ENCODE peak calls at places on chromosome 10, in six cellular contexts. B is C1 segment of cervical spinal cord, T is Kasumi-1, L is NCI-H526, H is iris pigment epithelial cell, V is GM23248. O is an unnamed sample.

GRCh38 chr10:75191821-75192568 is 18.6 kb upstream of the VDAC2 start:
- DNase-seq in V (peak), H (peak), T (no peak), L (no peak), B (no peak), O (peak)

GRCh38 chr10:102814873-102815661 is 22.1 kb downstream of the CYP17A1 start:
- DNase-seq in V (peak), B (no peak), L (no peak), H (peak), T (no peak), O (no peak)

GRCh38 chr10:116836902-116837513 is 12.3 kb upstream of the ENO4 start:
- DNase-seq in H (no peak), B (no peak), V (no peak), T (no peak), L (no peak), O (no peak)

GRCh38 chr10:119521443-119522204 is 20.9 kb downstream of the RGS10 start:
- DNase-seq in H (peak), L (no peak), B (no peak), V (peak), T (no peak), O (no peak)

GRCh38 chr10:124745257-124745656 is 1.1 kb upstream of the FAM53B start:
- DNase-seq in H (no peak), B (no peak), V (no peak), L (no peak), T (no peak), O (no peak)

GRCh38 chr10:63268139-63268797 is 135.1 kb downstream of the NRBF2 start:
- DNase-seq in T (peak), H (peak), L (no peak), B (no peak), V (peak), O (no peak)

GRCh38 chr10:49644035-49644345 is 30.2 kb downstream of the CHAT start:
- DNase-seq in L (no peak), T (no peak), V (no peak), B (no peak), H (no peak), O (no peak)

GRCh38 chr10:69807122-69807521 is 5.4 kb downstream of the COL13A1 start:
- DNase-seq in T (no peak), V (peak), B (no peak), L (no peak), H (peak), O (no peak)

GRCh38 chr10:27223964-27224363 is 16.6 kb downstream of the ACBD5 start:
- DNase-seq in H (peak), V (peak), L (no peak), T (peak), B (peak), O (peak)

GRCh38 chr10:114697061-114697598 is 39.1 kb upstream of the ABLIM1 start:
- DNase-seq in B (no peak), H (peak), T (no peak), V (peak), L (no peak), O (no peak)

GRCh38 chr10:131983780-131984179 is 2.1 kb upstream of the BNIP3 start:
- DNase-seq in H (peak), T (no peak), L (no peak), V (peak), B (no peak), O (no peak)

GRCh38 chr10:73908853-73909611 is 1.9 kb upstream of the PLAU start:
- DNase-seq in H (peak), B (no peak), L (no peak), V (peak), T (peak), O (peak)

GRCh38 chr10:1048349-1048731 is 579 bp downstream of the IDI1 start:
- DNase-seq in L (no peak), T (peak), H (peak), V (no peak), B (no peak), O (no peak)

GRCh38 chr10:44194435-44194834 is 190.5 kb downstream of the CXCL12 start:
- DNase-seq in B (no peak), L (no peak), T (no peak), H (no peak), V (no peak), O (no peak)

GRCh38 chr10:107054469-107055156 is 109.9 kb downstream of the SORCS1 start:
- DNase-seq in H (no peak), T (no peak), L (no peak), B (no peak), V (no peak), O (no peak)

GRCh38 chr10:69853064-69853463 is 51.4 kb downstream of the COL13A1 start:
- DNase-seq in H (no peak), B (no peak), V (no peak), L (no peak), T (no peak), O (no peak)

GRCh38 chr10:78867555-78867939 is 201.2 kb upstream of the ZMIZ1 start:
- DNase-seq in H (no peak), T (no peak), L (no peak), V (no peak), B (no peak), O (no peak)

GRCh38 chr10:49163741-49164140 is 24.4 kb downstream of the TMEM273 start:
- DNase-seq in V (peak), H (peak), B (no peak), L (no peak), T (no peak), O (no peak)

O was measured in AML-193.